ENCODE peak calls at places on chromosomes 16 and 17, in six cellular contexts. P is HepG2, C is H1, E is GM12878, S is K562, D is GM12891. G is an unnamed sample.

GRCh38 chr16:835373-835772 is 34.8 kb upstream of the GNG13 start:
- DNase-seq in P (no peak), C (no peak), E (no peak), S (no peak), D (no peak), G (no peak)

GRCh38 chr17:77453613-77454559 is 313.1 kb downstream of the SEC14L1 start:
- DNase-seq in P (peak), C (no peak), E (no peak), S (peak), D (no peak), G (no peak)

GRCh38 chr17:7328009-7328408 is 1.1 kb downstream of the NEURL4 start:
- DNase-seq in P (no peak), C (no peak), E (no peak), S (no peak), D (no peak), G (no peak)

GRCh38 chr16:87586201-87586782 is 16.0 kb upstream of the JPH3 start:
- DNase-seq in P (no peak), C (no peak), E (no peak), S (no peak), D (no peak), G (no peak)

GRCh38 chr17:42361781-42362186 is 26.5 kb downstream of the STAT3 start:
- DNase-seq in P (peak), C (no peak), E (no peak), S (no peak), D (no peak), G (no peak)

GRCh38 chr16:51971184-51971583 is 575.8 kb downstream of the TOX3 start:
- DNase-seq in P (no peak), C (no peak), E (no peak), S (no peak), D (no peak), G (no peak)

GRCh38 chr16:51461255-51461654 is 310.2 kb upstream of the SALL1 start:
- DNase-seq in P (no peak), C (no peak), E (no peak), S (no peak), D (no peak), G (no peak)

GRCh38 chr17:18224053-18224427 is 1.4 kb upstream of the LLGL1 start:
- DNase-seq in P (peak), C (no peak), E (no peak), S (no peak), D (no peak), G (no peak)

GRCh38 chr17:64091116-64091515 is 38.8 kb downstream of the ERN1 start:
- DNase-seq in P (no peak), C (no peak), E (peak), S (no peak), D (peak), G (no peak)

GRCh38 chr17:56994009-56994792 is 16.3 kb downstream of the SCPEP1 start:
- DNase-seq in P (no peak), C (no peak), E (no peak), S (no peak), D (no peak), G (no peak)

GRCh38 chr16:52469775-52470174 is 77.2 kb downstream of the TOX3 start:
- DNase-seq in P (peak), C (no peak), E (no peak), S (no peak), D (no peak), G (no peak)

GRCh38 chr16:55369151-55369550 is 45.1 kb downstream of the IRX6 start:
- DNase-seq in P (no peak), C (no peak), E (no peak), S (no peak), D (no peak), G (no peak)

GRCh38 chr17:80981062-80981902 is 10.4 kb upstream of the CHMP6 start:
- DNase-seq in P (no peak), C (no peak), E (no peak), S (peak), D (peak), G (peak)

GRCh38 chr17:76046064-76046463 is 19.0 kb upstream of the EVPL start:
- DNase-seq in P (no peak), C (no peak), E (no peak), S (peak), D (no peak), G (no peak)

GRCh38 chr17:33038740-33039139 is 47.1 kb downstream of the SPACA3 start:
- DNase-seq in P (no peak), C (peak), E (no peak), S (peak), D (no peak), G (no peak)

GRCh38 chr17:49738456-49739163 is 25.3 kb downstream of the FAM117A start:
- DNase-seq in P (no peak), C (no peak), E (no peak), S (no peak), D (no peak), G (no peak)

GRCh38 chr17:49742256-49742655 is 21.7 kb downstream of the FAM117A start:
- DNase-seq in P (no peak), C (no peak), E (no peak), S (no peak), D (no peak), G (no peak)

GRCh38 chr17:49741009-49741691 is 22.8 kb downstream of the FAM117A start:
- DNase-seq in P (no peak), C (no peak), E (no peak), S (no peak), D (no peak), G (no peak)

GRCh38 chr17:49741692-49742076 is 22.2 kb downstream of the FAM117A start:
- DNase-seq in P (no peak), C (no peak), E (no peak), S (no peak), D (no peak), G (no peak)

DNA sequence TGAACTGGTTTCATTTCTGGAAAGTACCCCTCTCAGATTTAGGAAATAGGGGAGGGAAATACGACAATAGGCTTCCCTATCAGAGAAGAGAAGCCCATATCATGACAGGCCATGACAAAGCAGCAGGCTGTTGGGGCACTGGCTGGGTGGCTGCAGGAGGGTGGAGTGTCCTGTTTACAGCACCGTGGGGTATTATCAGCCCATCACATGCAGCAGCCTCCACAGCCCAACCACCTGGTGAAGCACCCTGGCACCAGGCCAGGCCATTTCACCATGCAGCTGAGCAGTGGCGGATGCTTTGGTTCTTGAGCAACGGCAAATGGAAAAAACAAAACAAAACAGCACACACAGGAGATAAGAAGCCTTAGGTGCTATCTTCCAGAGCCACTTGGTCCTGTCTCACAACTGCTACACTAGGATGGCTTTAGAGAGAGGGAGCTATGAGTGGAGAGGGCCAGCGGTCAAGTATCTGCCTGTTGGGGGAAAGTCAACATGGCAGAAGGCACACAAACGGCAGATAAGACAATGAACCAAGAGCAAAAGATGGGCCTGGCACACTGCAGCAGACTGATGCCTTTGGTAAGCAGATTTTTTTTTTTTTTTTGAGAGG is 24.2 kb downstream of the FAM117A start:
- DNase-seq in P (peak), C (no peak), E (no peak), S (peak), D (no peak), G (peak)
- TF ChIP-seq TAF1 in P (no peak), C (no peak), E (peak), S (peak), D (no peak), G (no peak)

DNA sequence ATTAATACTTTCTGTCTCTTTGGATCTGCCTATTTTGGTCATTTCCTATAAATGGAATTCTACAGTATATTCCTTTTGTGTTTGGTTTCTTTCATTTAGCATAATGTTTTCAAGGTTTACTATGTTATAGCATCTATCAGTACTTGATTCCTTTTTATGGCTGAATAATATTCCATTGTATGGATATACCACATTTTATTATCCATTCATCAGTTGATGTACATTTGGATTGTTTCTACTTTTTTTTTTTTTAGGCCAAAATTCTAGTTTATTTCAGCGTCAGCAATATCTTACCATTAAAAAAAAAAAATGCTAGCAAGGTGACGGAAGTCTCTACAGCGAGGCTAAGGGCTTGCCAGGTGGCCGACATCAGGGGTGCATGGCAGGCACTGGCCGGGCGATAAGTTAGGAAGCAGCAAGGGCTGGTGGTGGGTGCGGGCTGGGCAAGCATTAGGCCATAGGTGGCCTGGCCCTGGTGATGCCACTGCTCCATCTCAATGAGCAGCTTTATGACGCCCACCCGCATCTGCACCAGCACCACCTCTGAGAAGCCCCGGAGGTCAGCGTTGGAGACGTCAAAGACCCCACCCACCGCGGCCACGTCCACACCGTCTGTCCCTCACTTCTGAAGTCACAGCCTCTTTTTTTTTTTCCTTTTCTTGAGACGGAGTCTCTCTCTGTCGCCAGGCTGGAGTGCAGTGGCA is 11.4 kb upstream of the C16orf87 start:
- DNase-seq in P (no peak), C (no peak), E (no peak), S (no peak), D (no peak), G (no peak)
- TF ChIP-seq POLR2A in P (no peak), C (no peak), E (no peak), S (no peak), D (no peak), G (no peak)

GRCh38 chr17:74451557-74451956 is 14.9 kb upstream of the CD300A start:
- DNase-seq in P (no peak), C (no peak), E (no peak), S (no peak), D (no peak), G (no peak)
- TF ChIP-seq TAF1 in P (no peak), C (no peak), E (no peak), S (no peak), D (no peak), G (no peak)

DNA sequence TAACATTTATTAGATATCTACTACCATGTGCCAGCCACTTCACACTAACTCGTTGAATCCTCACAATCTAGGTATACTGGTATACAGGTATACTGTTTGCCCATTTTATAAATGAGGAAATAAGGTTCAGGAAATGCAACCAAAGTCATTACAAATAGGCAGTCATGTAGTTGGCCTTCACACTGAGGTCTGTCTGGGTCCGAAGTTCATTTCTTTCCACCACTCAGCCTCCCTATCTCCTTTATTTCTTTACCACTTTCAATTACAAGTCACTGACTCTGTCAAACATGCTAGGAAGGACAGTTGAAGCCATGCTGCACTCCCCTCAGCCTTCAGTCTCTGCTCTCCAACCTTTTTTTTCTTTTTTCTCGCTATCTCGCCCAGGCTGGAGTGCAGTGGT is 20.7 kb upstream of the SIAH1 start:
- DNase-seq in P (peak), C (no peak), E (no peak), S (no peak), D (no peak), G (no peak)
- TF ChIP-seq POLR2A in P (no peak), C (no peak), E (no peak), S (no peak), D (no peak), G (no peak)

GRCh38 chr16:24505959-24506358 is 33.4 kb upstream of the RBBP6 start:
- DNase-seq in P (no peak), C (no peak), E (no peak), S (no peak), D (no peak), G (no peak)
- TF ChIP-seq TAF1 in P (no peak), C (no peak), E (no peak), S (no peak), D (no peak), G (no peak)

GRCh38 chr16:8831450-8832382 is 34.1 kb downstream of the PMM2 start:
- DNase-seq in P (no peak), C (peak), E (no peak), S (no peak), D (no peak), G (no peak)

GRCh38 chr16:8828541-8829165 is 31.0 kb downstream of the PMM2 start:
- DNase-seq in P (no peak), C (no peak), E (no peak), S (no peak), D (no peak), G (no peak)

GRCh38 chr16:8822403-8822802 is 24.8 kb downstream of the PMM2 start:
- DNase-seq in P (no peak), C (no peak), E (no peak), S (no peak), D (no peak), G (no peak)

DNA sequence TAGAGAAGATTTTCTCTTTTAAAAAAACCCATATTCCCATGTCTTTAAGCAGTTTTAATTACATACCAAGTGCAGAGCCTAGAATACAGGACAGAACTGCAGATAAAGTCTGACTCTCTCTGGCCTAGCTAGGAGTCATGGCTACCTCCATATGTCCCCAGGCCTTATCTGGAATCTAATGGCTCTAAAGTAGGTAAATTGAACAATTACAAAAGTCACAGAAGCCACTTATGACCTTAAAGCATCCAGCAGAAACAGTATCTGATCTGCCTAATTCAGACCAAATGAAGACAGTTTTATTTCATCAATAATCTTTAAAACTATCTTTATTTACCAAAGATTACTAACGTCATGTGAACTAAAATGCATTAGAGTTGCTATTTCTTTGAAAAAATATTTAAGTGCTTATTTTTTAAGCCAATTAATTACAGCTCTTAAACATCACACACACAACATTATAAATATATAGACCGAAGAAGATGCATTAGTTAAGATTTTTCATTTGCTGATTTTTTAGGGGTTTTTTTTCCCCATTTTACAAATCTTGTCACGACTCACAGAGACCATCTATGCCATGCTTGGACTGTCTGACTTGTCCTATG is 28.7 kb downstream of the PMM2 start:
- DNase-seq in P (no peak), C (no peak), E (no peak), S (no peak), D (no peak), G (no peak)
- TF ChIP-seq POLR2A in P (no peak), C (no peak), E (no peak), S (no peak), D (no peak), G (no peak)

GRCh38 chr17:59897090-59897489 is 4.2 kb downstream of the RPS6KB1 start:
- DNase-seq in P (no peak), C (no peak), E (no peak), S (no peak), D (no peak), G (no peak)

GRCh38 chr17:59890720-59891119 is 2.0 kb downstream of the TUBD1 start:
- DNase-seq in P (peak), C (no peak), E (no peak), S (no peak), D (no peak), G (no peak)

GRCh38 chr17:59893617-59894100 is 738 bp downstream of the RPS6KB1 start:
- DNase-seq in P (peak), C (no peak), E (no peak), S (peak), D (no peak), G (no peak)

GRCh38 chr17:59892251-59892848 is 393 bp downstream of the TUBD1 start:
- DNase-seq in P (no peak), C (no peak), E (no peak), S (peak), D (no peak), G (peak)

DNA sequence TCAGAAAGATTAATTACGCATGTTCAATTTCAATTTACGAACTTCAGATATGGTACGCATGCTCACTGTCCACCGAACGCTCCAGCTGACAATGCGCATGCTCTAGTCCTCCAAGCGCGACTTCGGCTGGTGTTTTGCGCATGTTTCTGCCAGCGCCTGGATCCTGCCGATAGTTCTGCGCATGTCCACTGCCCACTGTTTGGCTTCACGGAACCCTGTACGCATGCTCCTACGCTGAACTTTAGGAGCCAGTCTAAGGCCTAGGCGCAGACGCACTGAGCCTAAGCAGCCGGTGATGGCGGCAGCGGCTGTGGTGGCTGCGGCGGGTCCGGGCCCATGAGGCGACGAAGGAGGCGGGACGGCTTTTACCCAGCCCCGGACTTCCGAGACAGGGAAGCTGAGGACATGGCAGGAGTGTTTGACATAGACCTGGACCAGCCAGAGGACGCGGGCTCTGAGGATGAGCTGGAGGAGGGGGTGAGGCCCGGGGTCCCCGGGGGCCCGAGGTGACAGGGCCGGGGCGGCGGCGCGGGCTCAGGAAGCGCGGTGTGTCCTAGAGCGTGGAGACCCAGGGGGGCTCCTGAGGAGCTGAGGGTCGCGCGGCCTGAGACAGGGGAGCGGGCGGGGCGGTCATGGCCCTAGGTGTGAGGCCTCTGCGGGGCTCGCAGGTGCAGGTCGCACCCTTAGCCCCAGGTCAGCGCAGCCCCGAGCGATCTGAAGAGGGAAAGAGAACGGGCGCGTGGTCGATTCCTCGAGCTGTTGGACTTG is at the start of the genes RPS6KB1 and TUBD1:
- DNase-seq in P (peak), C (peak), E (peak), S (peak), D (peak), G (peak)
- TF ChIP-seq TAF1 in P (peak), C (peak), E (peak), S (peak), D (peak), G (peak)

GRCh38 chr17:3890893-3891219 is 2.0 kb downstream of the CAMKK1 start:
- DNase-seq in P (no peak), C (no peak), E (no peak), S (no peak), D (no peak), G (no peak)

GRCh38 chr17:3889613-3890012 is 3.2 kb downstream of the CAMKK1 start:
- DNase-seq in P (no peak), C (no peak), E (no peak), S (no peak), D (no peak), G (no peak)

GRCh38 chr17:3888343-3889171 is 4.3 kb downstream of the CAMKK1 start:
- DNase-seq in P (no peak), C (no peak), E (no peak), S (peak), D (no peak), G (no peak)

GRCh38 chr17:3891626-3892094 is 1.2 kb downstream of the CAMKK1 start:
- DNase-seq in P (no peak), C (no peak), E (no peak), S (no peak), D (no peak), G (no peak)

DNA sequence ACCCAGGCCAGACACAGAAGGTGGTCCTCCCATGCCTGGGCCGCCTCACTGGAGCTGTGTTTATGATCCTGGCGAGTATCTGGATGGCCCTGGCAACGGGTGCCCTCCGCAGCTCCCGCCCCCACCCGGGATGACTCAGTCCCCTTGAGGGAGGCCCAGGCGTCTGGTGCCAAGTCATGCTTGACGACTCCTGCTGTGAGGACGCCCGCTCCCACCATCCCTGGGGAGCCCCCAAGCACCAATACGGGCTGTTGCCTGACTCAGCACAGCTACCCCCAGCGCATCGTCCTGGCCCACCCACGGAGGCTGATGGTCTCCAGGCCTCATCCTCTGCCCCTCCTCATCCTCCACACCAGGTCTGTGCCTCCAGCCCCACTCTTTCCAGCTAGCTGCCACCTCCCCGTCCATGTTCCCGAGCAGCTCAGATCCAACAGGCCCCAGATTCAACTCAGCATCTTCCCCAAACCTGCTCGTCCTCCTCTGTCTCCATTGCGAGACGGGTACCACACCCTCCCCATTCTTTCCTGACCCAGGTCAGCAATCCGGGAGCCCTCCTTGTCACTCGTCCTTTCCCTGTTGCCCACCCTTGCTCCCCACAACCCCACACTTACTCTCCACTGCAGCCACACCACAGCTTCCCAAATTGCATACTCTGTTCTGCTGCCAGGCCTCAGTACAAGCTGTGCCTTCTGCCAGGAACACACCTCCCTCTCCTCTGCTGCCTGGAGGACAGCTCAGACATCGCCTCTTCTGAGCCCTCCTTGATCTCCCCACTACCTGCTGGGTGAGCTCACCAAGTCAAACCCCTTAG is 2.6 kb downstream of the CAMKK1 start:
- DNase-seq in P (no peak), C (no peak), E (no peak), S (peak), D (no peak), G (no peak)
- TF ChIP-seq POLR2A in P (no peak), C (no peak), E (no peak), S (no peak), D (no peak), G (no peak)